ENCODE peak calls at places on chromosomes 6 and 20, in six cellular contexts. One of them, this sample, is unnamed.

GRCh38 chr6:157461000-157461915 is 80.3 kb downstream of the ZDHHC14 start:
- DNase-seq in breast epithelium: no peak
- DNase-seq in psoas muscle: no peak
- DNase-seq in neural progenitor cell: peak; percentile 41
- DNase-seq in vagina: no peak
- DNase-seq in RWPE1: no peak
- DNase-seq in this sample: no peak

GRCh38 chr6:3162565-3163247 is 5.4 kb upstream of the TUBB2A start:
- DNase-seq in breast epithelium: peak; percentile 77
- DNase-seq in psoas muscle: peak; percentile 83
- DNase-seq in neural progenitor cell: peak; percentile 93
- DNase-seq in vagina: no peak
- DNase-seq in RWPE1: peak; percentile 48
- DNase-seq in this sample: peak; percentile 70

GRCh38 chr6:92011681-92012245 is 1407.6 kb downstream of the EPHA7 start:
- DNase-seq in breast epithelium: no peak
- DNase-seq in psoas muscle: peak; percentile 34
- DNase-seq in neural progenitor cell: no peak
- DNase-seq in vagina: no peak
- DNase-seq in RWPE1: no peak
- DNase-seq in this sample: no peak

GRCh38 chr6:15948930-15949900 is 179.7 kb upstream of the MYLIP start:
- DNase-seq in breast epithelium: no peak
- DNase-seq in psoas muscle: no peak
- DNase-seq in neural progenitor cell: no peak
- DNase-seq in vagina: no peak
- DNase-seq in RWPE1: peak; percentile 39
- DNase-seq in this sample: no peak

GRCh38 chr20:38805958-38806854 is 709 bp downstream of the PPP1R16B start:
- DNase-seq in breast epithelium: no peak
- DNase-seq in psoas muscle: peak; percentile 53
- DNase-seq in neural progenitor cell: peak; percentile 42
- DNase-seq in vagina: no peak
- DNase-seq in RWPE1: no peak
- DNase-seq in this sample: peak; percentile 18

GRCh38 chr6:30646450-30647038 is 389 bp upstream of the C6orf136 start:
- DNase-seq in breast epithelium: peak; percentile 88
- DNase-seq in psoas muscle: peak; percentile 97
- DNase-seq in neural progenitor cell: peak; percentile 44
- DNase-seq in vagina: no peak
- DNase-seq in RWPE1: no peak
- DNase-seq in this sample: peak; percentile 95

GRCh38 chr6:121885399-121886152 is 450.1 kb downstream of the GJA1 start:
- DNase-seq in breast epithelium: no peak
- DNase-seq in psoas muscle: no peak
- DNase-seq in neural progenitor cell: no peak
- DNase-seq in vagina: no peak
- DNase-seq in RWPE1: no peak
- DNase-seq in this sample: no peak

GRCh38 chr6:38271081-38271480 is 368.6 kb downstream of the BTBD9 start:
- DNase-seq in breast epithelium: no peak
- DNase-seq in psoas muscle: no peak
- DNase-seq in neural progenitor cell: no peak
- DNase-seq in vagina: no peak
- DNase-seq in RWPE1: no peak
- DNase-seq in this sample: no peak

GRCh38 chr6:15994814-15995459 is 133.9 kb upstream of the MYLIP start:
- DNase-seq in breast epithelium: no peak
- DNase-seq in psoas muscle: no peak
- DNase-seq in neural progenitor cell: no peak
- DNase-seq in vagina: no peak
- DNase-seq in RWPE1: no peak
- DNase-seq in this sample: no peak

GRCh38 chr6:108609276-108609769 is 48.6 kb downstream of the FOXO3 start:
- DNase-seq in breast epithelium: no peak
- DNase-seq in psoas muscle: no peak
- DNase-seq in neural progenitor cell: no peak
- DNase-seq in vagina: no peak
- DNase-seq in RWPE1: no peak
- DNase-seq in this sample: no peak

GRCh38 chr6:22147983-22148797 is 148.6 kb downstream of the PRL start:
- DNase-seq in breast epithelium: peak; percentile 51
- DNase-seq in psoas muscle: no peak
- DNase-seq in neural progenitor cell: peak; percentile 31
- DNase-seq in vagina: no peak
- DNase-seq in RWPE1: peak; percentile 15
- DNase-seq in this sample: no peak

GRCh38 chr6:31462026-31462963 is 35.6 kb upstream of the MICB start:
- DNase-seq in breast epithelium: no peak
- DNase-seq in psoas muscle: no peak
- DNase-seq in neural progenitor cell: peak; percentile 25
- DNase-seq in vagina: no peak
- DNase-seq in RWPE1: no peak
- DNase-seq in this sample: no peak

GRCh38 chr6:3286641-3287171 is 28.0 kb downstream of the PSMG4 start:
- DNase-seq in breast epithelium: peak; percentile 43
- DNase-seq in psoas muscle: peak; percentile 48
- DNase-seq in neural progenitor cell: no peak
- DNase-seq in vagina: no peak
- DNase-seq in RWPE1: no peak
- DNase-seq in this sample: no peak

GRCh38 chr6:97322811-97323210 is 39.8 kb upstream of the MMS22L start:
- DNase-seq in breast epithelium: no peak
- DNase-seq in psoas muscle: no peak
- DNase-seq in neural progenitor cell: no peak
- DNase-seq in vagina: no peak
- DNase-seq in RWPE1: peak; percentile 11
- DNase-seq in this sample: no peak

GRCh38 chr20:57693002-57693582 is 16.7 kb downstream of the PMEPA1 start:
- DNase-seq in breast epithelium: peak; percentile 77
- DNase-seq in psoas muscle: no peak
- DNase-seq in neural progenitor cell: no peak
- DNase-seq in vagina: no peak
- DNase-seq in RWPE1: peak; percentile 97
- DNase-seq in this sample: no peak

GRCh38 chr20:60694763-60695162 is 557.3 kb upstream of the CDH4 start:
- DNase-seq in breast epithelium: no peak
- DNase-seq in psoas muscle: no peak
- DNase-seq in neural progenitor cell: no peak
- DNase-seq in vagina: no peak
- DNase-seq in RWPE1: no peak
- DNase-seq in this sample: no peak

GRCh38 chr6:133092771-133093170 is 148.4 kb upstream of the EYA4 start:
- DNase-seq in breast epithelium: no peak
- DNase-seq in psoas muscle: no peak
- DNase-seq in neural progenitor cell: no peak
- DNase-seq in vagina: no peak
- DNase-seq in RWPE1: no peak
- DNase-seq in this sample: no peak

GRCh38 chr20:35907017-35907685 is 47.2 kb downstream of the SCAND1 start:
- DNase-seq in breast epithelium: no peak
- DNase-seq in psoas muscle: peak; percentile 54
- DNase-seq in neural progenitor cell: no peak
- DNase-seq in vagina: no peak
- DNase-seq in RWPE1: no peak
- DNase-seq in this sample: peak; percentile 49

GRCh38 chr6:72620866-72621242 is 1.0 kb upstream of the KCNQ5 start:
- DNase-seq in breast epithelium: no peak
- DNase-seq in psoas muscle: peak; percentile 47
- DNase-seq in neural progenitor cell: peak; percentile 3
- DNase-seq in vagina: no peak
- DNase-seq in RWPE1: no peak
- DNase-seq in this sample: no peak

GRCh38 chr6:56713285-56713684 is 70.6 kb upstream of the DST start:
- DNase-seq in breast epithelium: no peak
- DNase-seq in psoas muscle: peak; percentile 54
- DNase-seq in neural progenitor cell: no peak
- DNase-seq in vagina: no peak
- DNase-seq in RWPE1: peak; percentile 67
- DNase-seq in this sample: no peak

GRCh38 chr6:30591008-30591407 is 19.8 kb downstream of the ABCF1 start:
- DNase-seq in breast epithelium: no peak
- DNase-seq in psoas muscle: no peak
- DNase-seq in neural progenitor cell: no peak
- DNase-seq in vagina: no peak
- DNase-seq in RWPE1: peak; percentile 83
- DNase-seq in this sample: no peak

GRCh38 chr20:51162015-51162414 is 139.1 kb upstream of the KCNG1 start:
- DNase-seq in breast epithelium: no peak
- DNase-seq in psoas muscle: no peak
- DNase-seq in neural progenitor cell: no peak
- DNase-seq in vagina: no peak
- DNase-seq in RWPE1: no peak
- DNase-seq in this sample: no peak

GRCh38 chr20:22687676-22688360 is 103.4 kb upstream of the FOXA2 start:
- DNase-seq in breast epithelium: no peak
- DNase-seq in psoas muscle: no peak
- DNase-seq in neural progenitor cell: no peak
- DNase-seq in vagina: no peak
- DNase-seq in RWPE1: no peak
- DNase-seq in this sample: no peak

GRCh38 chr20:22689246-22689645 is 104.9 kb upstream of the FOXA2 start:
- DNase-seq in breast epithelium: no peak
- DNase-seq in psoas muscle: no peak
- DNase-seq in neural progenitor cell: no peak
- DNase-seq in vagina: no peak
- DNase-seq in RWPE1: no peak
- DNase-seq in this sample: no peak

GRCh38 chr20:22690000-22690399 is 105.6 kb upstream of the FOXA2 start:
- DNase-seq in breast epithelium: no peak
- DNase-seq in psoas muscle: no peak
- DNase-seq in neural progenitor cell: no peak
- DNase-seq in vagina: no peak
- DNase-seq in RWPE1: no peak
- DNase-seq in this sample: no peak

GRCh38 chr20:22690616-22691179 is 106.3 kb upstream of the FOXA2 start:
- DNase-seq in breast epithelium: no peak
- DNase-seq in psoas muscle: no peak
- DNase-seq in neural progenitor cell: no peak
- DNase-seq in vagina: no peak
- DNase-seq in RWPE1: no peak
- DNase-seq in this sample: no peak

DNA sequence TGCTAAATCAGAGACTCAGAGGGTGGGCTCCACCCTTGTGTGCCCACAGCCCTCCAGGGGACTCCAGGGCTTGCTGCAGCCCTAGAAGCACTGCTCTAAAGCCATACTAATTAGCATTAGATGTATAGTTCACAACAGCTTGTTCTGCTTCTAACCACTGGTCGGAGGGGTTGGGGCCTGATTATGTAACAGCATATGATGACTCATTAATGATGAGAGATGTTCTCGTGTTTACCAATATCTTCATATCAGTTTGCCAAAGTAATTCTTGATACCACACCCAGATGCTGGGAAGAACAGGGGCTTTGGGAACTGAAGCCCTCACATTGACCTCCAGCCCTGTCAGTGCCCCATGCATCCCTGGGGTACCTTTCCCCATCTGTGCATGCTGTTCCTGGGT is 104.1 kb upstream of the FOXA2 start:
- DNase-seq in breast epithelium: no peak
- DNase-seq in psoas muscle: no peak
- DNase-seq in neural progenitor cell: no peak
- DNase-seq in vagina: no peak
- DNase-seq in RWPE1: no peak
- DNase-seq in this sample: no peak
- TF ChIP-seq CTCF in breast epithelium: no peak
- TF ChIP-seq CTCF in psoas muscle: no peak
- TF ChIP-seq CTCF in neural progenitor cell: no peak
- TF ChIP-seq CTCF in vagina: no peak
- TF ChIP-seq CTCF in RWPE1: no peak
- TF ChIP-seq CTCF in this sample: no peak

GRCh38 chr6:119215309-119215708 is 134.3 kb downstream of the MAN1A1 start:
- DNase-seq in breast epithelium: no peak
- DNase-seq in psoas muscle: no peak
- DNase-seq in neural progenitor cell: no peak
- DNase-seq in vagina: no peak
- DNase-seq in RWPE1: no peak
- DNase-seq in this sample: no peak

GRCh38 chr6:119210596-119210995 is 132.1 kb upstream of the FAM184A start:
- DNase-seq in breast epithelium: no peak
- DNase-seq in psoas muscle: no peak
- DNase-seq in neural progenitor cell: no peak
- DNase-seq in vagina: no peak
- DNase-seq in RWPE1: no peak
- DNase-seq in this sample: no peak

GRCh38 chr6:119218548-119218947 is 131.0 kb downstream of the MAN1A1 start:
- DNase-seq in breast epithelium: no peak
- DNase-seq in psoas muscle: no peak
- DNase-seq in neural progenitor cell: no peak
- DNase-seq in vagina: no peak
- DNase-seq in RWPE1: no peak
- DNase-seq in this sample: no peak

GRCh38 chr6:119220452-119220851 is 129.1 kb downstream of the MAN1A1 start:
- DNase-seq in breast epithelium: no peak
- DNase-seq in psoas muscle: no peak
- DNase-seq in neural progenitor cell: no peak
- DNase-seq in vagina: no peak
- DNase-seq in RWPE1: no peak
- DNase-seq in this sample: no peak

GRCh38 chr6:119215885-119216590 is 133.5 kb downstream of the MAN1A1 start:
- DNase-seq in breast epithelium: no peak
- DNase-seq in psoas muscle: no peak
- DNase-seq in neural progenitor cell: no peak
- DNase-seq in vagina: no peak
- DNase-seq in RWPE1: no peak
- DNase-seq in this sample: no peak
- H3K27ac ChIP-seq in breast epithelium: no peak overlapping the region
- H3K27ac ChIP-seq in psoas muscle: no peak overlapping the region
- H3K27ac ChIP-seq in neural progenitor cell: no peak overlapping the region
- H3K27ac ChIP-seq in vagina: no peak overlapping the region
- H3K27ac ChIP-seq in RWPE1: no peak overlapping the region
- H3K27ac ChIP-seq in this sample: no peak overlapping the region

GRCh38 chr20:32929162-32929561 is 70.4 kb downstream of the EFCAB8 start:
- DNase-seq in breast epithelium: no peak
- DNase-seq in psoas muscle: no peak
- DNase-seq in neural progenitor cell: no peak
- DNase-seq in vagina: no peak
- DNase-seq in RWPE1: no peak
- DNase-seq in this sample: no peak
- TF ChIP-seq CTCF in breast epithelium: no peak
- TF ChIP-seq CTCF in psoas muscle: no peak
- TF ChIP-seq CTCF in neural progenitor cell: no peak
- TF ChIP-seq CTCF in vagina: no peak
- TF ChIP-seq CTCF in RWPE1: no peak
- TF ChIP-seq CTCF in this sample: no peak

DNA sequence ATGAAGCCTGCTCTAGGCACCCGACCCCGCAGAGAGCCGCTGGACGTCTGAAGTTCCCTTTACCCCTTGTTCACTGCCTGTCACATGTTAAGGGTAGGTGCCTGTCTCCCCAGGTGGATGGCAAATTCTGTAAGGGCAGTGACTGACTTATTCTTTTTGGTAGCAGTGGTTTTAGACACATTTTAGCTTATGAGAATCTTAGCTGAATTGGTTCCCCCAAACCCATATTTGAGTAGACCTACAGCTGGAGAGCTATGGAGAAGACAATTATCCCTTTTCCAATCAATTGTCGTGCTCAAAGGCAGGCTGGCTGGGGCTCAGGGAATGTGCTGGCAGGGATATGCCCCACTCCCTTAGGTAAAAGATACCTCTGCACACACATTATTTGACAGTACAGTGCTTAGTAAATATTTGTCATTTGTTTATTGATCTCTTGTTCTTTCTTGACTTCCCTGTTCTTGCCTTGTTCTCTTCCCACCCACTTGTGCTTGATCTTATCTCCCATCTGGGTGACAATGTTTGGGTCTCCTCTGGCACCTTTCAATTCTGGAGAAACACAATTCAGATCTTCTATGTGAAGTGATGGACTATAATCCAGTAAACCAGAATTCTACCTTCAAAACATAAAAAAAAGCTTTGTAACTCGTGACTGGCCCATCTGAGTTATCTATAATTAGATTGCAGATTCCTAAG is 114.3 kb upstream of the SLC2A12 start:
- DNase-seq in breast epithelium: no peak
- DNase-seq in psoas muscle: no peak
- DNase-seq in neural progenitor cell: no peak
- DNase-seq in vagina: no peak
- DNase-seq in RWPE1: no peak
- DNase-seq in this sample: no peak
- H3K27ac ChIP-seq in breast epithelium: no peak overlapping the region
- H3K27ac ChIP-seq in psoas muscle: peak overlapping the region; percentile 25
- H3K27ac ChIP-seq in neural progenitor cell: no peak overlapping the region
- H3K27ac ChIP-seq in vagina: no peak overlapping the region
- H3K27ac ChIP-seq in RWPE1: no peak overlapping the region
- H3K27ac ChIP-seq in this sample: no peak overlapping the region

This sample was measured in left ventricle myocardium inferior.